ENCODE peak calls at places on chromosomes 12 and 14, in eight cellular contexts. One of them, this sample, is unnamed. For H3K9me3, the result is how much of the 10 kb centered on the place peaks cover.

GRCh38 chr12:95230313-95230712 is 12.7 kb downstream of the VEZT start:
- DNase-seq in H9: no peak
- DNase-seq in AG04450: no peak
- DNase-seq in CD8-positive, alpha-beta memory T cell: no peak
- DNase-seq in esophagus muscularis mucosa: no peak
- DNase-seq in effector memory CD4-positive, alpha-beta T cell: no peak
- DNase-seq in right atrium auricular region: no peak
- DNase-seq in prostate gland: no peak
- DNase-seq in this sample: no peak

GRCh38 chr12:51391047-51391837 is at the start of gene GALNT6:
- DNase-seq in H9: peak
- DNase-seq in AG04450: no peak
- DNase-seq in CD8-positive, alpha-beta memory T cell: peak
- DNase-seq in esophagus muscularis mucosa: no peak
- DNase-seq in effector memory CD4-positive, alpha-beta T cell: peak
- DNase-seq in right atrium auricular region: no peak
- DNase-seq in prostate gland: peak
- DNase-seq in this sample: peak

GRCh38 chr14:44961151-44961729 is 507 bp downstream of the KLHL28 start:
- DNase-seq in H9: peak
- DNase-seq in AG04450: peak
- DNase-seq in CD8-positive, alpha-beta memory T cell: peak
- DNase-seq in esophagus muscularis mucosa: no peak
- DNase-seq in effector memory CD4-positive, alpha-beta T cell: peak
- DNase-seq in right atrium auricular region: peak
- DNase-seq in prostate gland: peak
- DNase-seq in this sample: peak

GRCh38 chr14:57833304-57833703 is 32.6 kb downstream of the SLC35F4 start:
- DNase-seq in H9: no peak
- DNase-seq in AG04450: peak
- DNase-seq in CD8-positive, alpha-beta memory T cell: no peak
- DNase-seq in esophagus muscularis mucosa: no peak
- DNase-seq in effector memory CD4-positive, alpha-beta T cell: no peak
- DNase-seq in right atrium auricular region: no peak
- DNase-seq in prostate gland: peak
- DNase-seq in this sample: no peak

GRCh38 chr14:77542349-77543239 is 44.0 kb upstream of the ISM2 start:
- DNase-seq in H9: no peak
- DNase-seq in AG04450: no peak
- DNase-seq in CD8-positive, alpha-beta memory T cell: no peak
- DNase-seq in esophagus muscularis mucosa: no peak
- DNase-seq in effector memory CD4-positive, alpha-beta T cell: no peak
- DNase-seq in right atrium auricular region: no peak
- DNase-seq in prostate gland: no peak
- DNase-seq in this sample: no peak

GRCh38 chr14:79057333-79057732 is 887.2 kb downstream of the NRXN3 start:
- DNase-seq in H9: no peak
- DNase-seq in AG04450: no peak
- DNase-seq in CD8-positive, alpha-beta memory T cell: no peak
- DNase-seq in esophagus muscularis mucosa: no peak
- DNase-seq in effector memory CD4-positive, alpha-beta T cell: no peak
- DNase-seq in right atrium auricular region: no peak
- DNase-seq in prostate gland: no peak
- DNase-seq in this sample: no peak

GRCh38 chr12:76272292-76272691 is 75.9 kb downstream of the BBS10 start:
- DNase-seq in H9: no peak
- DNase-seq in AG04450: no peak
- DNase-seq in CD8-positive, alpha-beta memory T cell: no peak
- DNase-seq in esophagus muscularis mucosa: no peak
- DNase-seq in effector memory CD4-positive, alpha-beta T cell: no peak
- DNase-seq in right atrium auricular region: no peak
- DNase-seq in prostate gland: no peak
- DNase-seq in this sample: no peak

GRCh38 chr12:3646561-3647241 is 106.2 kb downstream of the CRACR2A start:
- DNase-seq in H9: no peak
- DNase-seq in AG04450: no peak
- DNase-seq in CD8-positive, alpha-beta memory T cell: no peak
- DNase-seq in esophagus muscularis mucosa: no peak
- DNase-seq in effector memory CD4-positive, alpha-beta T cell: no peak
- DNase-seq in right atrium auricular region: no peak
- DNase-seq in prostate gland: no peak
- DNase-seq in this sample: no peak

GRCh38 chr12:26732010-26732908 is 100.7 kb downstream of the ITPR2 start:
- DNase-seq in H9: no peak
- DNase-seq in AG04450: no peak
- DNase-seq in CD8-positive, alpha-beta memory T cell: no peak
- DNase-seq in esophagus muscularis mucosa: no peak
- DNase-seq in effector memory CD4-positive, alpha-beta T cell: no peak
- DNase-seq in right atrium auricular region: no peak
- DNase-seq in prostate gland: no peak
- DNase-seq in this sample: no peak

GRCh38 chr14:24241829-24242443 is 487 bp downstream of the TINF2 start:
- DNase-seq in H9: peak
- DNase-seq in AG04450: peak
- DNase-seq in CD8-positive, alpha-beta memory T cell: peak
- DNase-seq in esophagus muscularis mucosa: peak
- DNase-seq in effector memory CD4-positive, alpha-beta T cell: peak
- DNase-seq in right atrium auricular region: peak
- DNase-seq in prostate gland: peak
- DNase-seq in this sample: peak

GRCh38 chr12:5796171-5797091 is 148.6 kb downstream of the ANO2 start:
- DNase-seq in H9: peak
- DNase-seq in AG04450: no peak
- DNase-seq in CD8-positive, alpha-beta memory T cell: no peak
- DNase-seq in esophagus muscularis mucosa: no peak
- DNase-seq in effector memory CD4-positive, alpha-beta T cell: no peak
- DNase-seq in right atrium auricular region: no peak
- DNase-seq in prostate gland: no peak
- DNase-seq in this sample: no peak

GRCh38 chr12:69595689-69596088 is 10.4 kb downstream of the CCT2 start:
- DNase-seq in H9: no peak
- DNase-seq in AG04450: no peak
- DNase-seq in CD8-positive, alpha-beta memory T cell: no peak
- DNase-seq in esophagus muscularis mucosa: no peak
- DNase-seq in effector memory CD4-positive, alpha-beta T cell: no peak
- DNase-seq in right atrium auricular region: no peak
- DNase-seq in prostate gland: no peak
- DNase-seq in this sample: no peak

GRCh38 chr14:30525833-30526232 is 33.1 kb upstream of the G2E3 start:
- DNase-seq in H9: no peak
- DNase-seq in AG04450: no peak
- DNase-seq in CD8-positive, alpha-beta memory T cell: no peak
- DNase-seq in esophagus muscularis mucosa: no peak
- DNase-seq in effector memory CD4-positive, alpha-beta T cell: no peak
- DNase-seq in right atrium auricular region: no peak
- DNase-seq in prostate gland: no peak
- DNase-seq in this sample: no peak

GRCh38 chr12:100169345-100169744 is 26.7 kb upstream of the BLTP3B start:
- DNase-seq in H9: no peak
- DNase-seq in AG04450: no peak
- DNase-seq in CD8-positive, alpha-beta memory T cell: no peak
- DNase-seq in esophagus muscularis mucosa: no peak
- DNase-seq in effector memory CD4-positive, alpha-beta T cell: no peak
- DNase-seq in right atrium auricular region: no peak
- DNase-seq in prostate gland: no peak
- DNase-seq in this sample: no peak

GRCh38 chr12:100173111-100173510 is 27.5 kb upstream of the ACTR6 start:
- DNase-seq in H9: no peak
- DNase-seq in AG04450: no peak
- DNase-seq in CD8-positive, alpha-beta memory T cell: no peak
- DNase-seq in esophagus muscularis mucosa: no peak
- DNase-seq in effector memory CD4-positive, alpha-beta T cell: no peak
- DNase-seq in right atrium auricular region: peak
- DNase-seq in prostate gland: no peak
- DNase-seq in this sample: no peak

GRCh38 chr12:100168562-100168961 is 25.9 kb upstream of the BLTP3B start:
- DNase-seq in H9: no peak
- DNase-seq in AG04450: no peak
- DNase-seq in CD8-positive, alpha-beta memory T cell: no peak
- DNase-seq in esophagus muscularis mucosa: no peak
- DNase-seq in effector memory CD4-positive, alpha-beta T cell: no peak
- DNase-seq in right atrium auricular region: peak
- DNase-seq in prostate gland: no peak
- DNase-seq in this sample: no peak

GRCh38 chr12:100170313-100170858 is 27.7 kb upstream of the BLTP3B start:
- DNase-seq in H9: no peak
- DNase-seq in AG04450: no peak
- DNase-seq in CD8-positive, alpha-beta memory T cell: no peak
- DNase-seq in esophagus muscularis mucosa: no peak
- DNase-seq in effector memory CD4-positive, alpha-beta T cell: no peak
- DNase-seq in right atrium auricular region: no peak
- DNase-seq in prostate gland: no peak
- DNase-seq in this sample: no peak

DNA sequence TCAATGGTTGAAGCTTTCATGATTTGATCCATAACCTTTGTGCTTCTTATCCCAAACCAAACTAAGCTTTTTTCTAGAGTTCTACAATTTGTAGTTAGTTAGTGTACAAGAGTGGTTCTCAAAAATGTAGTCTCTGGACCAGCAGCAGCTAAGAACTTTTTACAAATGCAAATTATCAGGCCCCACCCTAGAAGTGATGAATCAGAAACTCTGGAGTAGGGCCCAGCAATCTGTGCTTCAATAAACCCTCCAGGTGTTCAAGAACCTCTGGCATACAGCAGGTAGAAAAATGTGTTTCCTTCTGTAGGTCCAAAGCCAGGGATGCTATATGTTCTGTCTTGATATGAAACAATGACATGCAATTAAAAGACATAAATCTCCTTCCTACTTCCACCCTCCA is 26.1 kb upstream of the ACTR6 start:
- DNase-seq in H9: no peak
- DNase-seq in AG04450: no peak
- DNase-seq in CD8-positive, alpha-beta memory T cell: no peak
- DNase-seq in esophagus muscularis mucosa: no peak
- DNase-seq in effector memory CD4-positive, alpha-beta T cell: no peak
- DNase-seq in right atrium auricular region: no peak
- DNase-seq in prostate gland: no peak
- DNase-seq in this sample: no peak
- H3K9me3 ChIP-seq in H9: under half
- H3K9me3 ChIP-seq in AG04450: under half
- H3K9me3 ChIP-seq in CD8-positive, alpha-beta memory T cell: under half
- H3K9me3 ChIP-seq in esophagus muscularis mucosa: under half
- H3K9me3 ChIP-seq in effector memory CD4-positive, alpha-beta T cell: under half
- H3K9me3 ChIP-seq in right atrium auricular region: under half
- H3K9me3 ChIP-seq in prostate gland: under half
- H3K9me3 ChIP-seq in this sample: under half

GRCh38 chr14:19729359-19729758 is 14.0 kb upstream of the OR4Q3 start:
- DNase-seq in H9: no peak
- DNase-seq in AG04450: no peak
- DNase-seq in CD8-positive, alpha-beta memory T cell: no peak
- DNase-seq in esophagus muscularis mucosa: peak
- DNase-seq in effector memory CD4-positive, alpha-beta T cell: no peak
- DNase-seq in right atrium auricular region: no peak
- DNase-seq in prostate gland: no peak
- DNase-seq in this sample: no peak
- H3K9me3 ChIP-seq in H9: half or more
- H3K9me3 ChIP-seq in AG04450: under half
- H3K9me3 ChIP-seq in CD8-positive, alpha-beta memory T cell: under half
- H3K9me3 ChIP-seq in esophagus muscularis mucosa: under half
- H3K9me3 ChIP-seq in effector memory CD4-positive, alpha-beta T cell: under half
- H3K9me3 ChIP-seq in right atrium auricular region: under half
- H3K9me3 ChIP-seq in prostate gland: under half
- H3K9me3 ChIP-seq in this sample: under half

GRCh38 chr14:27012641-27013040 is 414.8 kb upstream of the NOVA1 start:
- DNase-seq in H9: no peak
- DNase-seq in AG04450: no peak
- DNase-seq in CD8-positive, alpha-beta memory T cell: no peak
- DNase-seq in esophagus muscularis mucosa: no peak
- DNase-seq in effector memory CD4-positive, alpha-beta T cell: no peak
- DNase-seq in right atrium auricular region: no peak
- DNase-seq in prostate gland: no peak
- DNase-seq in this sample: no peak
- H3K9me3 ChIP-seq in H9: under half
- H3K9me3 ChIP-seq in AG04450: under half
- H3K9me3 ChIP-seq in CD8-positive, alpha-beta memory T cell: under half
- H3K9me3 ChIP-seq in esophagus muscularis mucosa: under half
- H3K9me3 ChIP-seq in effector memory CD4-positive, alpha-beta T cell: under half
- H3K9me3 ChIP-seq in right atrium auricular region: under half
- H3K9me3 ChIP-seq in prostate gland: under half
- H3K9me3 ChIP-seq in this sample: under half

DNA sequence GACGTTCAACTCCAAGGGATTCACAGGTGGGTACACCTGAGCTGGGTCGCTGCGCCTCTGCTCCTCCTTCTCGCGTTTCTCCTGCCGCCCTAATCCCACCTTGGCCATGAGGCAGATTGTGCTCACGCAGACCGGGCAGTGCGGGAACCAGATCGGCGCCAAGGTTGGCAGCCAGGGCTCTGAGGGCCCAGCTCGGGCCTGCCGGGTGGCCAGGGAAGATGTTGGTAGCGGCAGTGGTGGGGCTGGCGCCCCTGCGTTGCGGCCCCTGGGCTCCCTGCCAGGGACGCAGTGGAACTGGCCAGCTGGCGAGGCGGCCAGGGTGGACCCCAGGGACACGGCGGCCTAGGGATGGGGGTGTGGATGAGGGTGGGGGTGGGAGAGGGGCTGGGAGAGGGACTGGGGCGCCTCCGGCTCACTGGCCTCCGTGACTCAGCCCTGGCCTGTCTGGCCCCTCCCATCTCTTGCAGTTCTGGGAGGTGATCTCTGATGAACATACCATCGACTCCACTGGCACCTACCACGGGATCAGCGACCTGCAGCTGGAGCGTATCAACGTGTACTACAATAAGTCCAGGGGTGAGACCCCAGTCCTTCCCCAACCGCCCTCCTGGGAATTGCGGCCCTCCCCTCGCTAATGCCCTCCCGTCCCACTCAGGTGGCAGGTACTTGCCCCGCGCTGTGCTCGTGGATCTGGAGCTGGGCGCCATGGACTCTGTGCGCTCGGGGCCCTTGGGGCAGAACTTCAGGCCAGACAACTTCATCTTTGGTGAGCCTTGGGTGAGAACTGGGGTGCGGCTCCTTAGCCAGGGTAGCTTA is 114.9 kb upstream of the ALG10B start:
- DNase-seq in H9: no peak
- DNase-seq in AG04450: no peak
- DNase-seq in CD8-positive, alpha-beta memory T cell: no peak
- DNase-seq in esophagus muscularis mucosa: no peak
- DNase-seq in effector memory CD4-positive, alpha-beta T cell: no peak
- DNase-seq in right atrium auricular region: no peak
- DNase-seq in prostate gland: no peak
- DNase-seq in this sample: no peak
- H3K9me3 ChIP-seq in H9: half or more
- H3K9me3 ChIP-seq in AG04450: under half
- H3K9me3 ChIP-seq in CD8-positive, alpha-beta memory T cell: under half
- H3K9me3 ChIP-seq in esophagus muscularis mucosa: under half
- H3K9me3 ChIP-seq in effector memory CD4-positive, alpha-beta T cell: under half
- H3K9me3 ChIP-seq in right atrium auricular region: under half
- H3K9me3 ChIP-seq in prostate gland: under half
- H3K9me3 ChIP-seq in this sample: under half

This sample was measured in T-helper 17 cell.